ENCODE peak calls at places on chromosomes 16 and 17, in ten cellular contexts. W, A, Z, E, F, C, Y, N, R and K are unnamed samples.
A peak's percentile ranks its signal among the peaks of the same experiment; 100 is the strongest.

GRCh38 chr16:12062343-12063003 is 85.9 kb downstream of the SNX29 start:
- DNase-seq in W (peak; percentile 92), A (no peak), Z (peak; percentile 71), E (peak; percentile 22), F (peak; percentile 44), C (no peak), Y (no peak), N (no peak), R (peak; percentile 75), K (peak; percentile 90)

GRCh38 chr16:46974352-46974751 is 878 bp upstream of the DNAJA2 start:
- DNase-seq in W (no peak), A (no peak), Z (no peak), E (peak; percentile 34), F (peak; percentile 17), C (no peak), Y (no peak), N (no peak), R (no peak), K (no peak)

GRCh38 chr17:17742133-17742621 is 60.9 kb downstream of the RAI1 start:
- DNase-seq in W (no peak), A (no peak), Z (no peak), E (no peak), F (no peak), C (no peak), Y (no peak), N (no peak), R (no peak), K (no peak)

GRCh38 chr16:2498085-2498484 is 15.7 kb upstream of the ATP6V0C start:
- DNase-seq in W (no peak), A (no peak), Z (no peak), E (no peak), F (no peak), C (no peak), Y (no peak), N (no peak), R (no peak), K (no peak)

GRCh38 chr17:56389356-56389755 is 204.1 kb upstream of the NOG start:
- DNase-seq in W (no peak), A (no peak), Z (no peak), E (no peak), F (no peak), C (no peak), Y (no peak), N (no peak), R (no peak), K (no peak)

GRCh38 chr17:72004476-72005331 is 116.1 kb upstream of the SOX9 start:
- DNase-seq in W (no peak), A (no peak), Z (no peak), E (no peak), F (no peak), C (no peak), Y (no peak), N (no peak), R (no peak), K (no peak)

GRCh38 chr16:65281636-65282035 is 159.8 kb upstream of the CDH11 start:
- DNase-seq in W (no peak), A (no peak), Z (no peak), E (peak; percentile 86), F (no peak), C (peak; percentile 48), Y (no peak), N (no peak), R (no peak), K (no peak)

GRCh38 chr16:66928702-66929388 is 3.5 kb upstream of the RRAD start:
- DNase-seq in W (peak; percentile 81), A (no peak), Z (no peak), E (peak; percentile 42), F (peak; percentile 53), C (no peak), Y (no peak), N (no peak), R (no peak), K (no peak)

DNA sequence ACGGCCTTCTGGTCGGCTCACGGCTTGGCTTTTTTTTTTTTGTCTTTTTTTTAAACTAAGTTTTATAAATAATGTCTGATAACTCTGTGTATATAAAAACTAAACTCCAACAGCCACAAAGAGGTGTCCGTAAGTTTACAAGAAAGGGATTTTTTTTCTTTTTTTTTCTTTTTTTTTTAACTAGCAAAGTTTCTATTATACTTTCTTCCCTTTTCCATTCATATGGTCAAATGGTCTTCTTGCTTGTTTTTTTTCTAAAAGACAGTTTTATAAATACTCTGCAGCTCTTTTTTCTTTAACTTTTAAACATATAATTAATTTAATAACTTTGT is 3.5 kb upstream of the SIRT7 start:
- DNase-seq in W (no peak), A (no peak), Z (no peak), E (no peak), F (no peak), C (no peak), Y (no peak), N (no peak), R (no peak), K (no peak)
- H3K4me1 ChIP-seq in W (peaks cover 83% of the 10 kb centered on the region), A (peaks cover 40% of the 10 kb centered on the region), Z (peaks cover 86% of the 10 kb centered on the region), E (peaks cover 28% of the 10 kb centered on the region), F (peaks cover 60% of the 10 kb centered on the region), C (peaks cover 31% of the 10 kb centered on the region), Y (peaks cover 31% of the 10 kb centered on the region), N (peaks cover 19% of the 10 kb centered on the region), R (peaks cover 80% of the 10 kb centered on the region), K (peaks cover 61% of the 10 kb centered on the region)

DNA sequence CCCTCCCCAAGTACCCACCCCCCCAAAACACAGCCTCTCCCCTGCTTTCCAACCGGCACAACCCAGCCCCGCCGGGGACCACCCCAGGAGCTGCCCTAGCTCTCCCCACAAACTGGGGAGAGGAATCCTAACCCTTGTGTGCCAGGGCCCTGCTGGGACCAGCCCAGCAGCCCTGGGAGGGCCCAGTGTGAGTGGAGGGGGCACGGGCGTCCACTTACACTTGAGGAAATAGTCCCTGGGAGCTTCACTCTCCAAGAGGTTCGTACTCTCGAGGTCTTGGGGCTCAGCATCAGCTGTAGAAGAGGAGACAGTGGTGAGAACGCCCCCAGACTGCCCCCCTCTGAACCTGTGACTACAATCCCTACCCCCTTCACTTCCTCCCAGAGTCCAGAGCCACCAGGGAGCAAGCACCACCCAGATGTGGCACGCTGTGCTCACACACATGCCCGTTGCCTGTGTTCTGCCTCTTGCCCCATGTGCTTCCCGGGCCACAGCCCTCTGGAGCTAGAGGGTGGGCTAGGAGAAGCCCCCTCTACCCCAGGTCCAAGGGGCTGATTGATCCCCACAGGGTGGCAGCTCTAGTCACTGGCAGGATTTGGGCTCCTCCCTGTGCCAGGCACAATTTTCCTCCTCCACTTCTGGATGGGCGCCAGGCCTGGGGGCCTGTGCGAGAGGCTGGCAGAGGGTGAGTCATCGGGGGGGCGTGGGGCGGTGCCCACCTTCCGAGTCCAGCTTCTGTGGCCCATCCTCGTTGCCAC is 3.0 kb downstream of the TRIM47 start:
- DNase-seq in W (no peak), A (no peak), Z (no peak), E (no peak), F (peak; percentile 55), C (no peak), Y (no peak), N (no peak), R (no peak), K (no peak)
- H3K4me1 ChIP-seq in W (peaks cover 40% of the 10 kb centered on the region), A (peaks cover 54% of the 10 kb centered on the region), Z (peaks cover 44% of the 10 kb centered on the region), E (no peaks in the 10 kb centered on the region), F (peaks cover 42% of the 10 kb centered on the region), C (peaks cover 6% of the 10 kb centered on the region), Y (peaks cover 37% of the 10 kb centered on the region), N (peaks cover 22% of the 10 kb centered on the region), R (peaks cover 86% of the 10 kb centered on the region), K (peaks cover 72% of the 10 kb centered on the region)

GRCh38 chr17:31570231-31570630 is 178.8 kb downstream of the RAB11FIP4 start:
- DNase-seq in W (no peak), A (no peak), Z (no peak), E (no peak), F (no peak), C (no peak), Y (no peak), N (no peak), R (no peak), K (no peak)

GRCh38 chr17:31571124-31571892 is 179.8 kb downstream of the RAB11FIP4 start:
- DNase-seq in W (peak; percentile 90), A (no peak), Z (peak; percentile 40), E (no peak), F (peak; percentile 32), C (no peak), Y (no peak), N (no peak), R (peak; percentile 88), K (peak; percentile 81)

GRCh38 chr17:31573861-31574260 is 182.4 kb downstream of the RAB11FIP4 start:
- DNase-seq in W (no peak), A (no peak), Z (no peak), E (no peak), F (no peak), C (no peak), Y (no peak), N (no peak), R (no peak), K (no peak)

GRCh38 chr17:31573047-31573446 is 181.6 kb downstream of the RAB11FIP4 start:
- DNase-seq in W (no peak), A (no peak), Z (no peak), E (no peak), F (no peak), C (no peak), Y (no peak), N (no peak), R (no peak), K (no peak)

DNA sequence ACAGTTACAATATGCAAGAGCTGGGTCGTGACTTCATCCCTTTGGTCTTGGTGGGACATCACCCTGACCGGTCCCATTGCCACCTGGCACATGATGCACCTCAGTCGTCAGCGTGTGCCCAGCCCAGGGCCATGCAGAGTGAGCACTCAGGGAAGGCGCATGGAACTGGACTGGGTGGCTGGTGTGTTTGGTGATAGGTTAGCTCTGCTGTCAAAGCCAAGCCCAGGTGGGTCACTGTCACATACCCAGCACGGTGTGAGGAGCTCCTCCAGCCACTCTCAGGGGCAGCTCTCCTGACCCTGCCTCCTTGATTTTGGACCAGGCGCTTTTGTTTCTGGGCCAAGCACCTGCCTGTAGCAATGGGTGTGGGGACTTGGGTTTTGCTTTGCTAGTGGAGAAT is 180.9 kb downstream of the RAB11FIP4 start:
- DNase-seq in W (no peak), A (no peak), Z (no peak), E (no peak), F (no peak), C (no peak), Y (no peak), N (no peak), R (no peak), K (no peak)
- H3K4me1 ChIP-seq in W (peaks cover 22% of the 10 kb centered on the region), A (no peaks in the 10 kb centered on the region), Z (peaks cover 18% of the 10 kb centered on the region), E (no peaks in the 10 kb centered on the region), F (no peaks in the 10 kb centered on the region), C (peaks cover 6% of the 10 kb centered on the region), Y (no peaks in the 10 kb centered on the region), N (peaks cover 2% of the 10 kb centered on the region), R (peaks cover 69% of the 10 kb centered on the region), K (peaks cover 31% of the 10 kb centered on the region)

GRCh38 chr16:87472935-87473334 is 19.9 kb downstream of the ZCCHC14 start:
- DNase-seq in W (no peak), A (no peak), Z (no peak), E (no peak), F (no peak), C (no peak), Y (no peak), N (no peak), R (no peak), K (no peak)

GRCh38 chr16:87472142-87472778 is 20.6 kb downstream of the ZCCHC14 start:
- DNase-seq in W (no peak), A (no peak), Z (no peak), E (no peak), F (no peak), C (no peak), Y (no peak), N (no peak), R (no peak), K (no peak)

GRCh38 chr16:87469186-87469585 is 23.6 kb downstream of the ZCCHC14 start:
- DNase-seq in W (no peak), A (no peak), Z (no peak), E (no peak), F (no peak), C (no peak), Y (no peak), N (no peak), R (no peak), K (no peak)

GRCh38 chr16:87470332-87470731 is 22.5 kb downstream of the ZCCHC14 start:
- DNase-seq in W (no peak), A (no peak), Z (no peak), E (no peak), F (no peak), C (no peak), Y (no peak), N (no peak), R (no peak), K (no peak)

GRCh38 chr16:87471278-87472141 is 21.3 kb downstream of the ZCCHC14 start:
- DNase-seq in W (no peak), A (no peak), Z (no peak), E (no peak), F (peak; percentile 51), C (no peak), Y (no peak), N (no peak), R (no peak), K (no peak)
- H3K4me1 ChIP-seq in W (peaks cover 44% of the 10 kb centered on the region), A (no peaks in the 10 kb centered on the region), Z (peaks cover 54% of the 10 kb centered on the region), E (no peaks in the 10 kb centered on the region), F (peaks cover 23% of the 10 kb centered on the region), C (peaks cover 9% of the 10 kb centered on the region), Y (peaks cover 9% of the 10 kb centered on the region), N (peaks cover 22% of the 10 kb centered on the region), R (peaks cover 88% of the 10 kb centered on the region), K (peaks cover 24% of the 10 kb centered on the region)